ENCODE peak calls at places on chromosomes 12 and 14, in ten cellular contexts. Y, J, O, X, G, A, Z, P, C and M are unnamed samples.

GRCh38 chr12:100267603-100268281 is 765 bp downstream of the SCYL2 start:
- DNase-seq in Y (peak), J (peak), O (peak), X (peak), G (peak), A (no peak), Z (no peak), P (no peak), C (no peak), M (no peak)

GRCh38 chr14:96079066-96079465 is 39.9 kb downstream of the C14orf132 start:
- DNase-seq in Y (no peak), J (no peak), O (no peak), X (no peak), G (no peak), A (no peak), Z (no peak), P (peak), C (no peak), M (no peak)

GRCh38 chr14:32703246-32703645 is 235.4 kb upstream of the NPAS3 start:
- DNase-seq in Y (peak), J (no peak), O (peak), X (no peak), G (no peak), A (no peak), Z (no peak), P (no peak), C (no peak), M (no peak)

GRCh38 chr14:69687963-69688649 is 76.7 kb downstream of the SUSD6 start:
- DNase-seq in Y (no peak), J (no peak), O (no peak), X (no peak), G (no peak), A (no peak), Z (no peak), P (no peak), C (no peak), M (no peak)

GRCh38 chr14:70882771-70883492 is 24.3 kb upstream of the PCNX1 start:
- DNase-seq in Y (peak), J (peak), O (peak), X (peak), G (no peak), A (no peak), Z (no peak), P (no peak), C (no peak), M (no peak)

GRCh38 chr12:26953447-26953846 is 15.2 kb downstream of the FGFR1OP2 start:
- DNase-seq in Y (peak), J (peak), O (no peak), X (no peak), G (no peak), A (no peak), Z (no peak), P (peak), C (peak), M (no peak)

GRCh38 chr14:95561001-95561412 is 26.2 kb downstream of the GLRX5 start:
- DNase-seq in Y (peak), J (peak), O (peak), X (peak), G (peak), A (peak), Z (peak), P (peak), C (peak), M (peak)

GRCh38 chr12:115323223-115323905 is 639.4 kb upstream of the TBX3 start:
- DNase-seq in Y (peak), J (peak), O (no peak), X (peak), G (no peak), A (no peak), Z (no peak), P (no peak), C (no peak), M (no peak)

GRCh38 chr14:75531660-75532317 is 9.5 kb downstream of the BATF start:
- DNase-seq in Y (no peak), J (no peak), O (no peak), X (peak), G (no peak), A (no peak), Z (no peak), P (no peak), C (no peak), M (no peak)

GRCh38 chr12:19869413-19869812 is 430.1 kb downstream of the AEBP2 start:
- DNase-seq in Y (no peak), J (no peak), O (no peak), X (no peak), G (no peak), A (no peak), Z (no peak), P (no peak), C (no peak), M (no peak)

GRCh38 chr14:94306047-94306978 is 13.2 kb upstream of the SERPINA10 start:
- DNase-seq in Y (no peak), J (no peak), O (no peak), X (no peak), G (no peak), A (no peak), Z (no peak), P (no peak), C (no peak), M (no peak)

GRCh38 chr12:69106482-69107118 is 132.8 kb upstream of the CPSF6 start:
- DNase-seq in Y (no peak), J (no peak), O (no peak), X (no peak), G (no peak), A (no peak), Z (no peak), P (no peak), C (no peak), M (no peak)

GRCh38 chr12:111173391-111174282 is 195.3 kb downstream of the PHETA1 start:
- DNase-seq in Y (no peak), J (no peak), O (no peak), X (peak), G (no peak), A (no peak), Z (no peak), P (no peak), C (no peak), M (no peak)

GRCh38 chr12:111175404-111175803 is 193.5 kb downstream of the PHETA1 start:
- DNase-seq in Y (no peak), J (no peak), O (no peak), X (no peak), G (no peak), A (no peak), Z (no peak), P (no peak), C (no peak), M (no peak)

GRCh38 chr12:111171334-111171733 is 197.6 kb downstream of the PHETA1 start:
- DNase-seq in Y (no peak), J (no peak), O (no peak), X (no peak), G (no peak), A (no peak), Z (no peak), P (no peak), C (no peak), M (no peak)

GRCh38 chr12:111171832-111172231 is 197.1 kb downstream of the PHETA1 start:
- DNase-seq in Y (no peak), J (no peak), O (no peak), X (no peak), G (no peak), A (no peak), Z (no peak), P (no peak), C (no peak), M (no peak)

GRCh38 chr12:111174283-111175108 is 194.4 kb downstream of the PHETA1 start:
- DNase-seq in Y (no peak), J (no peak), O (no peak), X (peak), G (no peak), A (no peak), Z (no peak), P (no peak), C (no peak), M (no peak)
- TF ChIP-seq CTCF in Y (peak), J (peak), O (peak), X (peak), G (no peak), A (no peak), Z (peak), P (peak), C (peak), M (no peak)

DNA sequence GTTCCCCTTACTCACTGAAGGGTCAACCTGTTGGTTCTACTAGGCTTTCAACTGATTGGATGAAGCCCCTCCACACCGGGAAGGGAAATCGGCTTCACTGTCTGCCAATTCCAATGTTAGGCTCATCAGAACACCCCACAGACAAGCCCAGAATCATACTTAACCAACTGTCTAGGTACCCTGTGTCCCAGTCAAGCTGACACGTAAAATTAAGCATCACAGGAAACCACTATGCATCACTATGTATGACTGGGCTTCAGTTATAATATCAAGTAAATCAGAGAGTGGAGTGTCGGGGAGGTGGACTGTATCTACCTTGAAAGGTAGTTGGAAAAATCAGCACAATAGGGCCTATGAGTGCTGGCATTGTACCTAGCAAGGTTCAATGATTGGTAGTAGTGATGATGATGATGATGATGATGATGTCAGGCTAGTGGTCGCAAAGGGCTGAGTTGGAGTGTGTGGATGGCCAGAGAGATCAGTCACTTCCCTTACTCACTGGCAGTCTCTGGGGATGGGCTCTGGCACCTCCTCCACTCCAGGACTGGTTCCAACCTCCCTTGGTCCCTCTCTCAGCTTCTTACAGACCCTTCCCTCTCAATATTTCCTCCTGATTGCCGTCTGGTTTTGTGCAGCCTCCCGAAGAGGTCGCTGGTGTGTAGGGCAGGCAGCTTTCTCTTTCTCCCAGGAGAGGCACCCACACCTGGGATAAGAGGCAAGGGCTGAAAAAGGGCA is 3.3 kb upstream of the ATG101 start:
- DNase-seq in Y (no peak), J (no peak), O (no peak), X (no peak), G (no peak), A (no peak), Z (no peak), P (no peak), C (no peak), M (no peak)
- TF ChIP-seq CTCF in Y (no peak), J (peak), O (no peak), X (no peak), G (no peak), A (no peak), Z (no peak), P (no peak), C (no peak), M (no peak)

DNA sequence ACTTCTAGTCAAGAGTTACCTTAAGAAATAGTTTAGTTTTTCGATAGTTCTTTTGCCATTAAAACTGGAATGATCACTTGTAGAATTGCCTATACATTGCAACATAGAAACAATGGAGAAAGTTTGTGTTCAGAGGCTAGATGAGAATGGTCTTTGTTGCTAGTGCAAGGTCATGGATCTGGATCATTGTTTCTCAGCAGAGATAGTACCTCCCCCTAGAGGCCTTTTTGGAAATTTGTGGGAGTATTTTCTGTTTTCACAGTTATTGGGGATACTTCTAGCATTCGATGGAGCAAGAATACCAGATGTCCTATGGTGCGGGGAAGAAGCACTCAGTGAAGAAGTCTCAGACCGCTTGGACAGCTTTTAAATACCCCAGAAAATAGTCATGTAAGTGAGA is 138.8 kb upstream of the HMGA2 start:
- DNase-seq in Y (peak), J (peak), O (peak), X (peak), G (no peak), A (no peak), Z (no peak), P (no peak), C (peak), M (no peak)
- TF ChIP-seq CTCF in Y (peak), J (peak), O (peak), X (peak), G (no peak), A (no peak), Z (peak), P (peak), C (peak), M (peak)

DNA sequence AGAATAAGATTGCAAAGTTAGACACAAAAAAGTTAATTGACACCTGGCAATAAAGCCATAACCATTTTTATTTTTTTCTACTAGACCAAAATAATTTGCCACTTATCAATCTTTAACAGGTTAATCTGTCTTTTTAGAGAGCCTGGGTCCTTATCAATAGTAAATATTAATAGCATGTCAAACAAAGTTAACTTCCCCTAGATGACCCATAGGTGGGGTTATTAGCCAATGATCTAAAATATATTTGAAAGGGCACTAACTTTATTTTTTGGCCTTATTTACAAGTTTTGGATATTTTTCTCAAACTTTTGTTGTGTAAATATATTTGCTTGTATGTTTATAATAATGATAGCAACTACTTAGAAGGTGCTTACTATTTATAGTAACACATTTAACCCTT is 3.9 kb downstream of the ANKRD33 start:
- DNase-seq in Y (peak), J (no peak), O (peak), X (peak), G (no peak), A (no peak), Z (no peak), P (no peak), C (no peak), M (no peak)
- TF ChIP-seq CTCF in Y (peak), J (peak), O (peak), X (peak), G (no peak), A (peak), Z (peak), P (peak), C (peak), M (peak)

GRCh38 chr14:55535521-55536207 is 44.3 kb upstream of the KTN1 start:
- DNase-seq in Y (no peak), J (no peak), O (no peak), X (peak), G (no peak), A (no peak), Z (no peak), P (no peak), C (no peak), M (no peak)

GRCh38 chr14:55530464-55530863 is 49.5 kb upstream of the KTN1 start:
- DNase-seq in Y (no peak), J (no peak), O (no peak), X (no peak), G (no peak), A (no peak), Z (no peak), P (no peak), C (peak), M (no peak)

GRCh38 chr14:55533960-55534359 is 46.0 kb upstream of the KTN1 start:
- DNase-seq in Y (no peak), J (no peak), O (no peak), X (no peak), G (no peak), A (no peak), Z (no peak), P (no peak), C (no peak), M (no peak)

GRCh38 chr14:55536208-55536708 is 43.7 kb upstream of the KTN1 start:
- DNase-seq in Y (no peak), J (no peak), O (no peak), X (peak), G (no peak), A (no peak), Z (no peak), P (no peak), C (no peak), M (no peak)

GRCh38 chr14:55532645-55533309 is 47.2 kb upstream of the KTN1 start:
- DNase-seq in Y (no peak), J (no peak), O (no peak), X (peak), G (no peak), A (no peak), Z (no peak), P (no peak), C (peak), M (peak)
- TF ChIP-seq CTCF in Y (peak), J (peak), O (peak), X (peak), G (no peak), A (no peak), Z (peak), P (no peak), C (no peak), M (peak)

DNA sequence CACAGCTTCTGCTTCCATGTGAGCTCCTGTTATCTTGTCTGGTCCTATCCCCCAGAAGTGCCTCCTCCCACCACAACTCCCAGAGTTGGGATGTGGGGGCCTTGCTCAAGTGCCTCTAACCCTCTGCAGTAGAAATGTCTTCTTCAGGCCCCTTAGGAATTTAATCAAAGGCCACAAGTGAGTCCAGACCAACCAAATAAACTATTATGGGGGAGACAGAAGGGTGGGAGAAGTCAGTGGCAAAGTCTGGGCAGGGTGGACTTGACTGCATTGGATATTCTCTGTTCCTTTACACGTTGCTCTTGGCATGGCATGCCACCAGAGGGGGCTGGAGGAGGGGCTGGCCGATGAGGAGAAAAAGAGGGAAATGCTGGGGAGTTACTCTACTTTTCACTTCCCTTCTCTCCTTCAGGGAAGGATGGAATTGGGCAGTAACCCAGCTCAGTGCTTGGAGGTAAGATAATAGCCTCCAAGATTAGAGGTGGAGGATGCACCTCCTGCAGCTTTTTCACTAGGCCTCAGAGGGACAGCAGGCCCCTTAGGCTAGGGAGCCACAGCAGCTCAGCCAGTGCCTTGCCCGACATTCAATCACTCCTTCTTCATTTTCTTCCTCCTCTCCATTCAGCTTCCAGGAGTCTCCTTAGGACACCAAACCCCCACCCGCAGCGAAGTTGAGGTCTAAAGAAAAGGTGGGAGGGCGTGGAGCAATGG is 1.2 kb upstream of the AP1G2 start:
- DNase-seq in Y (no peak), J (no peak), O (no peak), X (peak), G (no peak), A (no peak), Z (no peak), P (no peak), C (peak), M (peak)
- TF ChIP-seq CTCF in Y (no peak), J (peak), O (peak), X (peak), G (no peak), A (peak), Z (peak), P (peak), C (peak), M (peak)

GRCh38 chr14:21933681-21934080 is 260.1 kb upstream of the OR4E1 start:
- DNase-seq in Y (no peak), J (no peak), O (no peak), X (peak), G (no peak), A (no peak), Z (no peak), P (no peak), C (peak), M (no peak)
- TF ChIP-seq CTCF in Y (no peak), J (no peak), O (no peak), X (peak), G (no peak), A (no peak), Z (peak), P (peak), C (peak), M (peak)

GRCh38 chr14:35961697-35962274 is 135.6 kb downstream of the BRMS1L start:
- DNase-seq in Y (no peak), J (no peak), O (no peak), X (no peak), G (no peak), A (no peak), Z (no peak), P (no peak), C (no peak), M (no peak)

GRCh38 chr14:35963209-35963608 is 137.1 kb downstream of the BRMS1L start:
- DNase-seq in Y (no peak), J (no peak), O (no peak), X (peak), G (no peak), A (no peak), Z (no peak), P (no peak), C (no peak), M (peak)

GRCh38 chr14:35964736-35965135 is 138.6 kb downstream of the BRMS1L start:
- DNase-seq in Y (no peak), J (no peak), O (no peak), X (no peak), G (no peak), A (no peak), Z (no peak), P (no peak), C (no peak), M (no peak)

GRCh38 chr14:35956376-35957000 is 130.3 kb downstream of the BRMS1L start:
- DNase-seq in Y (no peak), J (no peak), O (no peak), X (no peak), G (no peak), A (no peak), Z (no peak), P (no peak), C (no peak), M (no peak)

DNA sequence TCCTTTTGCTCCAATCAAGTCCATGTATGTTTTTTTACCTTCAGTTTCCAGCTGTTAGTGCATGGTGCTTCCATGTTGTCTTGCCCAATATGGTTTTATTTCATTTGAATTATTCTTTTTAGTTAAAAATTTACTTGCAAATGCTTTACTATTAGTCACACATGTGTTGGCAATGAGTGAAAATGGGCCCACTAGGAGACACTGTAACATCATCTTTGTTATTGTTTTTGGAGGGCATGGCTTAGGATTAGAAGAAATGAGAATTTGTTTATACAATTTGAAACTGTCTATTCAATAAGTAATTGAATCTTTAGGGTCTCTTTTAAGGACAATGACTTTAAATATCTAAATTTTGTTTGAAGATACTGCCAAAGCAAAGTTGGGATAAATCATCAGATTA is 133.7 kb downstream of the BRMS1L start:
- DNase-seq in Y (no peak), J (no peak), O (no peak), X (peak), G (no peak), A (no peak), Z (no peak), P (no peak), C (no peak), M (no peak)
- TF ChIP-seq CTCF in Y (no peak), J (peak), O (no peak), X (peak), G (no peak), A (no peak), Z (no peak), P (no peak), C (no peak), M (no peak)

DNA sequence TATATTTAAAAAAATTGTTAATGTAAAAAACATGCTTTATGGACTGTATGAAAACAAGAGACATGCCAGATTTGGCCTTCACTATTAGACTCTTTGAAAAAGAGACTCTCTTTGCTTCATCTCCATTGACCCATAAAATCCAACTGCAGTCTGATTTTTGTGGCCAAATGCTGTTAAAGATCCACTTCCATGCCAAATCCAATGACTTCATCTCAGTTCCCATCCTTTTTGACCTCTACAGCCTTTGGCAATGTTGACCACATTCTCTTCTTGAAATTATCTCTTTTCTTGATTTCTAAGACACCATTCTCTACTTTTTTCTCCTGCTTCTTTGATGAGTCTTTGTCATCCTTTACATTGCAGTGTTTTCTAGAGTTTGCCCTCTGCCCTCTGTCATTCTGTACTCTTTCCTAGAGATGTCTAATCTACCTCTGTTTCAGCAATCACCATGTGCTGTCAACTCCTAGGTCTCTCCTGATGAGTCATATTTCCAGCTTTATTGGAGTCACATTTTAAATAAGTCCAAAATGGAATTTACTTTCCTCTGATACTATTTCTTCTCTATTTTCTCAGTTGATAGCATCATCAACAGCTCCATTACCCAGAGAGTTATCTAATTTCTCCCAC is 2.4 kb downstream of the TMPRSS12 start:
- DNase-seq in Y (no peak), J (no peak), O (no peak), X (peak), G (no peak), A (no peak), Z (no peak), P (no peak), C (no peak), M (no peak)
- TF ChIP-seq CTCF in Y (no peak), J (no peak), O (no peak), X (no peak), G (no peak), A (no peak), Z (no peak), P (no peak), C (no peak), M (no peak)